ENCODE peak calls at places on chromosomes 3 and 15, in eight cellular contexts. H is upper lobe of left lung, D is AG04450, G is neural progenitor cell, L is fibroblast of mammary gland, I is A549, T is fibroblast of lung, A is GM12865. Z is an unnamed sample.

GRCh38 chr3:133459400-133459799 is 59.5 kb downstream of the BFSP2 start:
- DNase-seq in H (peak; percentile 32), D (no peak), G (peak; percentile 21), L (no peak), I (no peak), T (no peak), A (no peak), Z (no peak)

GRCh38 chr3:12370758-12371157 is 81.9 kb downstream of the PPARG start:
- DNase-seq in H (no peak), D (no peak), G (peak; percentile 24), L (peak; percentile 70), I (peak; percentile 45), T (peak; percentile 40), A (no peak), Z (peak; percentile 60)

GRCh38 chr15:93030430-93031102 is 58.4 kb downstream of the RGMA start:
- DNase-seq in H (peak; percentile 82), D (peak; percentile 26), G (peak; percentile 78), L (peak; percentile 68), I (peak; percentile 69), T (peak; percentile 47), A (peak; percentile 60), Z (peak; percentile 60)

GRCh38 chr3:134749174-134749573 is 45.9 kb upstream of the EPHB1 start:
- DNase-seq in H (no peak), D (no peak), G (no peak), L (no peak), I (no peak), T (no peak), A (no peak), Z (no peak)

GRCh38 chr3:69864141-69864540 is 124.9 kb downstream of the MITF start:
- DNase-seq in H (no peak), D (no peak), G (no peak), L (no peak), I (no peak), T (no peak), A (no peak), Z (no peak)

GRCh38 chr3:36729204-36730056 is 34.9 kb downstream of the DCLK3 start:
- DNase-seq in H (no peak), D (peak; percentile 23), G (peak; percentile 44), L (peak; percentile 68), I (peak; percentile 61), T (peak; percentile 49), A (peak; percentile 55), Z (peak; percentile 70)

GRCh38 chr15:81000626-81001179 is at the start of gene TLNRD1:
- DNase-seq in H (peak; percentile 92), D (peak; percentile 73), G (peak; percentile 94), L (peak; percentile 90), I (peak; percentile 95), T (peak; percentile 93), A (peak; percentile 94), Z (peak; percentile 94)

GRCh38 chr3:141726483-141726882 is 11.6 kb upstream of the RNF7 start:
- DNase-seq in H (no peak), D (no peak), G (no peak), L (no peak), I (no peak), T (no peak), A (no peak), Z (no peak)

GRCh38 chr15:87672309-87672897 is 584.1 kb downstream of the NTRK3 start:
- DNase-seq in H (no peak), D (peak; percentile 10), G (peak; percentile 59), L (peak; percentile 6), I (peak; percentile 24), T (peak; percentile 39), A (no peak), Z (peak; percentile 40)

GRCh38 chr3:78868570-78868969 is 899.2 kb downstream of the ROBO1 start:
- DNase-seq in H (no peak), D (no peak), G (no peak), L (no peak), I (no peak), T (no peak), A (no peak), Z (no peak)

GRCh38 chr15:76460871-76461270 is 124.3 kb downstream of the ISL2 start:
- DNase-seq in H (no peak), D (peak; percentile 2), G (no peak), L (peak; percentile 13), I (no peak), T (peak; percentile 77), A (no peak), Z (peak; percentile 21)

GRCh38 chr15:91348812-91349500 is 248.9 kb downstream of the SV2B start:
- DNase-seq in H (no peak), D (no peak), G (no peak), L (peak; percentile 48), I (no peak), T (peak; percentile 51), A (no peak), Z (no peak)

GRCh38 chr3:62587169-62587568 is 213.8 kb upstream of the FEZF2 start:
- DNase-seq in H (no peak), D (no peak), G (no peak), L (peak; percentile 97), I (no peak), T (peak; percentile 89), A (no peak), Z (peak; percentile 65)

DNA sequence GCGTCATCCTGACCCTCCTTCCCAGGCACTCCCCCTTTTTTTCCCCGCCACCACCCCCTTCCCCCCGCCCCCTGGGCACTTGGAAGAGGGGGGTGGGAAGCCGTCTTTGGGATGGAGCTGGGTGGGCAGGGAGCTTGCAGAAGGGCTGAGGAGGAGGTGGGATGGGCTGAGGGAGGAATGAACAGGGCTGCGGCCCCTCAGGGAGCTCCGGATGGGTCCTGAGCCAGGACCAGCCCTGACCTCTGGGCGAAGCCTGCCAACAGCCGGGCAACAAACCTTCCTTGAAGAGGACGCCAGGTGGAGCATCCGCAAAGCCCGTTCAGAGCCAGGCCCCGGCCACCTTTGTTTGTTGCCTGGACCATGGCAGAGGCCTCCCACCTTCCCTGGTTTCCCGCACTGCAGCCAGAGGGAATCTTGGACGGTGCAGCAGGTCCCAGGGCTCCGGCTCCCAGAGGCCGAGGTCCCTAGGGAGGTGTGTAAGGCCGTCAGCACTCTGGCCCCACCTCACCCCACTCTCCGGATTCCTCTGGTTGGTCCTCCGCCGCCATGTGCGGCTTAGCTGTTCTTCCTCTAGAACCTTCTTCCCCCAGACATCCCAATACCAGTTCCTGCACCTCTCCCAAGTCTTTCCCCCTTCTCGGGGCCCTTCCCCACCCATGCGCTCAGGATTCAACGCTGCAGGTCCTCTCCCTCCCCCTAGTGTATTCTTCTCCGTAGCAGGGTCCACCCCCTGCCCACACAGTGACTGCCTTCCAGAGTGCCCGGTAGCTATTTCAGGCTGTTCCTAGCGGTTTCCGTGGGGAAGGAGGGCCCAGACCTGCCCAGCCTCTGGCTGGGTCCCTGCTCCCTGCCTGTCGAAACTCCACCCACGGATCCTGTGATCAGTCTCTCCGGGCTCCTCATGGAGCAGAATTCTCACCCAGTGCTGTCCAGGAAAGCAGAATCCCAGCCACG is 45.5 kb upstream of the SEC61A1 start:
- DNase-seq in H (no peak), D (no peak), G (peak; percentile 12), L (peak; percentile 34), I (no peak), T (no peak), A (no peak), Z (no peak)
- H3K4me3 ChIP-seq in H (no peak overlapping the region), D (no peak overlapping the region), G (no peak overlapping the region), L (no peak overlapping the region), I (no peak overlapping the region), T (no peak overlapping the region), A (no peak overlapping the region), Z (no peak overlapping the region)

DNA sequence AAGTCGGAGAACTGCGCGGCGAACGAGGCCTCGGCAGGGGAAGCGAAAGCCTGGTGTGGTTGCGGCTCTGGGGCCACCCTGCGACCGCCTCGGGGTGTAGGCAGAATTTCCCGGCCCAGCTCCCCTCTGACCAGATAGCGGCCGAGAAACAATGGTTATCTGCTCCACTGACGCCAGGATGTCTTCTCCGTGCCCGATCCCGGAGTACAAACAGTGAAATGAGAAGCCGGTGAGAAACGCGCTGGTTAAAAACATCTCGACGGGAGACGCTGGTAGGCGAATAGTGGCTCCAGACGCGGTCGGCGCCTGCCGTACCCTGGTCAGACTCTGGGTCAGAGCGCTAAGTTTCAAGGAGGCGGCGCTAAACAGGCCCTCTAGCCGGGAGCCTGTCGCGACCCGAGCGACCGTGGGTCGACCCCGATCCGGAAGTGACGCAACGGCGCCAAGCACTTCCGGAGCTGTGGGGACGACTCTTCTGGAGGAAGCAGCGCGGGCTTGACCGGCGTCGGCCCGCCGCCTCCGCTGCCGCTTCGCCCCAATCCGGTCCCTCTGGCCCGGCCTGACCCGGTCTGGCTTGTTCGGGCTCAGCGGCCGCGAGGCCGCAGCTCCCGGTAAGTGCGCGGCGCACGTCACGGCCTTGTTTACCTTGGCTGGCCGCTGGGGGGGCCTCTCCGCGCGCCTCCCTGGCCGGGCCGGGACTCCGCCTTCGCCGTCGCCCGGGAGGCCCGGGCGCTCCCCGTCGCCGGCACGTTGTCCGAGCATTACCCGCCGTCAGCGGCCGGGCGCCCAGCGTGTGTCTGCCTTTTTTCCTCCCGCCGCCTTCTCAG is at the start of gene ARIH2:
- DNase-seq in H (peak; percentile 95), D (peak; percentile 77), G (peak; percentile 97), L (peak; percentile 94), I (peak; percentile 92), T (peak; percentile 91), A (peak; percentile 97), Z (peak; percentile 95)
- TF ChIP-seq CTCF in H (peak; percentile 8), D (peak; percentile 19), G (peak; percentile 15), L (peak; percentile 11), I (no peak), T (no peak), A (peak; percentile 5), Z (no peak)

DNA sequence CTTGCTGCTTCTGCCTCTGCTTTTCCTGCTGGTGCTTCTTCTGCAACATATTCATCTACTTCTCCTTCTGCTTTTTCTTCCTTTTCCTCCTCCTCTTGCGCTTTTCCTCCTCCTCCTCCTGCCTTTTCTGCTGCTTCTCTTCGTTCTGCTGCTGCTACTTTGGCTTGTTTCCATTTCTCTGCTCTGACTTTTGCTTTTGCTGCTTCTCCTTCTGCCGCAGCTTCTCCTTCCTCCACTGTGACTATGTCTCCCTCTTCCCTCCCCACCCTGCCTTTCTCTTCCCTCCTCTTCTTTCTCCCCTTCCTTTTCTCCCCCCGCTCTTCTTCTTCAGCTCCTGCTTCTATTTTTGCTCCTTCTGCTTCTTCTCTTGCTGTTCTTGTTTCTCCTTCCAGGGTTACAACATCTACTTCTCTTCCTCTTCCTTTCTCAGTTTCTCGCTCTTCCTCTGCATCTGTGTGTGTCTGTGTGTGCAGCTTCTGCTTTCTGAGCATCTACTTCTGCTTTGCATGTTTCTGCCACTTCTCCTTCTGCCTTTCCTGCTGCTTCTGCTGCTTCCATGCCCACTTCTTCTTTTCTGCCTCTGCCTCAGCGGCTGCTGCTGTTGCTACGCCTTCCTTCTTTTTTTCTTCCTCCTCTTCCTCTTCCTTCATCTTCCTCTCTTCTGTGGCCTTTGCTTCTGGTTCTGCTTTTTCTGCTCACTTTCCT is 51.4 kb downstream of the FAM43A start:
- DNase-seq in H (no peak), D (no peak), G (no peak), L (no peak), I (no peak), T (no peak), A (peak; percentile 30), Z (no peak)
- H3K4me3 ChIP-seq in H (no peak overlapping the region), D (no peak overlapping the region), G (no peak overlapping the region), L (no peak overlapping the region), I (no peak overlapping the region), T (no peak overlapping the region), A (no peak overlapping the region), Z (no peak overlapping the region)

DNA sequence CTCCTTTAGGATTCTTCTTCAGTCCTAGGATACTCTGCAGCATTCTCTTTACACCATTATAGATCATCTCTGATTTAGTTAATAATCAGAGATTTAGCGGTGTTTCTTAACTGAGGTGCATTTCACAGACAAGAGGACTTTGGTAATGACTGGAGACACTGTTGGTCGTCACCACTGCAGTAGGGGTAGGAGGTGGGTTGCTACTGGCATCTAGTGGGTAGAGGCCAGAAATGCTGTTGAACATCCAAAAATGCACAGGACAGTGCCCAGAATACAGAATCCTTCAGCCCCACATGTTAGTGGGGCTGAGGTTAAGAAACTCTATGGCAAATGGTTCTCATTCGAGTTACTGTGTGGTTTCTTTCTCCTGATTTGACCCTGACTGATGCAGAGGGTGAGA is 80.4 kb upstream of the LMCD1 start:
- DNase-seq in H (no peak), D (no peak), G (no peak), L (no peak), I (no peak), T (no peak), A (no peak), Z (no peak)
- TF ChIP-seq CTCF in H (no peak), D (no peak), G (peak; percentile 15), L (no peak), I (no peak), T (no peak), A (no peak), Z (no peak)